ENCODE peak calls at places on chromosomes 11 and 22, in seven cellular contexts. M is activated T-helper 1 cell treated with anti-CD3 and anti-CD28 coated beads, Interleukin-2, amount 50 U/mL, for 16 hours; E is NCI-H526 treated with DMSO at 0.1 percent for 48 hours; C is fibroblast of lung; J is stimulated activated CD4-positive, alpha-beta T cell treated with anti-CD3 and anti-CD28 coated beads, Interleukin-1b, Interleukin-23, amount 100 ng/mL, for 24 hours; Z is T-helper 9 cell; X is MV-4-11. N is an unnamed sample.

GRCh38 chr22:32564170-32565001 is 89.8 kb downstream of the FBXO7 start:
- DNase-seq in M (no peak), E (no peak), C (peak; percentile 39), J (no peak), Z (no peak), X (no peak), N (no peak)

GRCh38 chr22:44407404-44408226 is 90.4 kb downstream of the RTL6 start:
- DNase-seq in M (no peak), E (no peak), C (no peak), J (no peak), Z (no peak), X (no peak), N (no peak)

GRCh38 chr11:3984896-3985295 is 109.7 kb upstream of the RRM1 start:
- DNase-seq in M (no peak), E (no peak), C (peak; percentile 32), J (no peak), Z (no peak), X (no peak), N (no peak)

GRCh38 chr22:33917744-33918406 is 2.4 kb downstream of the LARGE1 start:
- DNase-seq in M (no peak), E (no peak), C (peak; percentile 53), J (no peak), Z (no peak), X (no peak), N (no peak)

GRCh38 chr22:31229402-31230140 is 17.5 kb downstream of the LIMK2 start:
- DNase-seq in M (no peak), E (no peak), C (peak; percentile 65), J (no peak), Z (no peak), X (peak; percentile 8), N (no peak)

GRCh38 chr11:78860720-78861422 is 286.2 kb upstream of the NARS2 start:
- DNase-seq in M (no peak), E (no peak), C (peak; percentile 44), J (no peak), Z (no peak), X (peak; percentile 1), N (no peak)

GRCh38 chr11:79290766-79291165 is 150.1 kb downstream of the TENM4 start:
- DNase-seq in M (no peak), E (no peak), C (no peak), J (no peak), Z (no peak), X (no peak), N (no peak)

GRCh38 chr11:78365381-78365792 is 52.2 kb downstream of the GAB2 start:
- DNase-seq in M (no peak), E (no peak), C (no peak), J (no peak), Z (no peak), X (no peak), N (no peak)

GRCh38 chr11:75495749-75496641 is 29.7 kb downstream of the GDPD5 start:
- DNase-seq in M (no peak), E (no peak), C (no peak), J (no peak), Z (no peak), X (no peak), N (no peak)

GRCh38 chr11:19962795-19963163 is 197.5 kb downstream of the DBX1 start:
- DNase-seq in M (no peak), E (no peak), C (peak; percentile 95), J (no peak), Z (no peak), X (no peak), N (no peak)

GRCh38 chr11:80586464-80586863 is 1145.6 kb upstream of the TENM4 start:
- DNase-seq in M (no peak), E (no peak), C (no peak), J (no peak), Z (no peak), X (no peak), N (no peak)

GRCh38 chr11:119341222-119342022 is 739 bp upstream of the C1QTNF5 start:
- DNase-seq in M (no peak), E (no peak), C (no peak), J (no peak), Z (no peak), X (peak; percentile 8), N (no peak)

GRCh38 chr11:103662880-103663279 is 373.6 kb upstream of the DDI1 start:
- DNase-seq in M (no peak), E (no peak), C (peak; percentile 17), J (no peak), Z (no peak), X (peak; percentile 92), N (no peak)

GRCh38 chr11:67644042-67644441 is 4.5 kb upstream of the TBX10 start:
- DNase-seq in M (no peak), E (peak; percentile 22), C (no peak), J (no peak), Z (no peak), X (peak; percentile 12), N (no peak)

GRCh38 chr22:18048441-18048898 is 24.1 kb upstream of the MICAL3 start:
- DNase-seq in M (no peak), E (no peak), C (peak; percentile 80), J (no peak), Z (no peak), X (no peak), N (no peak)

GRCh38 chr11:117199061-117199915 is at the start of gene TAGLN:
- DNase-seq in M (no peak), E (no peak), C (peak; percentile 90), J (no peak), Z (no peak), X (no peak), N (no peak)

N was measured in SK-N-MC.